ENCODE peak calls at places on chromosome 21, in eight cellular contexts. One of them, this sample, is unnamed. For H3K4me1, the result is how much of the 10 kb centered on the place peaks cover.

GRCh38 chr21:29181799-29182470 is 51.5 kb downstream of the MAP3K7CL start:
- DNase-seq in A549: peak
- DNase-seq in heart left ventricle: no peak
- DNase-seq in uterus: no peak
- DNase-seq in tibial artery: no peak
- DNase-seq in spleen: no peak
- DNase-seq in pancreas: no peak
- DNase-seq in transverse colon: peak
- DNase-seq in this sample: no peak

GRCh38 chr21:36703626-36704280 is 4.8 kb downstream of the SIM2 start:
- DNase-seq in A549: no peak
- DNase-seq in heart left ventricle: no peak
- DNase-seq in uterus: no peak
- DNase-seq in tibial artery: no peak
- DNase-seq in spleen: peak
- DNase-seq in pancreas: no peak
- DNase-seq in transverse colon: no peak
- DNase-seq in this sample: no peak

GRCh38 chr21:20591294-20591693 is 406.9 kb upstream of the NCAM2 start:
- DNase-seq in A549: no peak
- DNase-seq in heart left ventricle: no peak
- DNase-seq in uterus: no peak
- DNase-seq in tibial artery: no peak
- DNase-seq in spleen: no peak
- DNase-seq in pancreas: no peak
- DNase-seq in transverse colon: no peak
- DNase-seq in this sample: no peak

GRCh38 chr21:26072891-26073615 is 97.5 kb downstream of the APP start:
- DNase-seq in A549: no peak
- DNase-seq in heart left ventricle: no peak
- DNase-seq in uterus: no peak
- DNase-seq in tibial artery: no peak
- DNase-seq in spleen: no peak
- DNase-seq in pancreas: no peak
- DNase-seq in transverse colon: no peak
- DNase-seq in this sample: no peak

GRCh38 chr21:14600569-14601308 is 54.6 kb upstream of the SAMSN1 start:
- DNase-seq in A549: no peak
- DNase-seq in heart left ventricle: no peak
- DNase-seq in uterus: no peak
- DNase-seq in tibial artery: no peak
- DNase-seq in spleen: no peak
- DNase-seq in pancreas: no peak
- DNase-seq in transverse colon: no peak
- DNase-seq in this sample: no peak

GRCh38 chr21:36210779-36211659 is 54.4 kb downstream of the DOP1B start:
- DNase-seq in A549: no peak
- DNase-seq in heart left ventricle: no peak
- DNase-seq in uterus: no peak
- DNase-seq in tibial artery: no peak
- DNase-seq in spleen: peak
- DNase-seq in pancreas: no peak
- DNase-seq in transverse colon: no peak
- DNase-seq in this sample: no peak

GRCh38 chr21:39843483-39843882 is 23.8 kb upstream of the PCP4 start:
- DNase-seq in A549: no peak
- DNase-seq in heart left ventricle: no peak
- DNase-seq in uterus: no peak
- DNase-seq in tibial artery: no peak
- DNase-seq in spleen: no peak
- DNase-seq in pancreas: no peak
- DNase-seq in transverse colon: no peak
- DNase-seq in this sample: no peak

GRCh38 chr21:25385912-25386474 is 221.3 kb downstream of the MRPL39 start:
- DNase-seq in A549: peak
- DNase-seq in heart left ventricle: no peak
- DNase-seq in uterus: no peak
- DNase-seq in tibial artery: no peak
- DNase-seq in spleen: no peak
- DNase-seq in pancreas: peak
- DNase-seq in transverse colon: no peak
- DNase-seq in this sample: no peak

GRCh38 chr21:39444406-39445145 is 1.0 kb downstream of the LCA5L start:
- DNase-seq in A549: peak
- DNase-seq in heart left ventricle: no peak
- DNase-seq in uterus: peak
- DNase-seq in tibial artery: no peak
- DNase-seq in spleen: no peak
- DNase-seq in pancreas: no peak
- DNase-seq in transverse colon: no peak
- DNase-seq in this sample: no peak

GRCh38 chr21:42463861-42464515 is 32.0 kb downstream of the RSPH1 start:
- DNase-seq in A549: no peak
- DNase-seq in heart left ventricle: no peak
- DNase-seq in uterus: no peak
- DNase-seq in tibial artery: peak
- DNase-seq in spleen: peak
- DNase-seq in pancreas: no peak
- DNase-seq in transverse colon: peak
- DNase-seq in this sample: peak

GRCh38 chr21:15309022-15309590 is 244.3 kb upstream of the NRIP1 start:
- DNase-seq in A549: no peak
- DNase-seq in heart left ventricle: no peak
- DNase-seq in uterus: no peak
- DNase-seq in tibial artery: no peak
- DNase-seq in spleen: no peak
- DNase-seq in pancreas: no peak
- DNase-seq in transverse colon: no peak
- DNase-seq in this sample: no peak

GRCh38 chr21:31052489-31053142 is 14.3 kb upstream of the KRTAP19-8 start:
- DNase-seq in A549: no peak
- DNase-seq in heart left ventricle: no peak
- DNase-seq in uterus: no peak
- DNase-seq in tibial artery: no peak
- DNase-seq in spleen: no peak
- DNase-seq in pancreas: no peak
- DNase-seq in transverse colon: no peak
- DNase-seq in this sample: no peak

GRCh38 chr21:35963920-35964451 is 96.3 kb downstream of the SETD4 start:
- DNase-seq in A549: no peak
- DNase-seq in heart left ventricle: no peak
- DNase-seq in uterus: no peak
- DNase-seq in tibial artery: no peak
- DNase-seq in spleen: no peak
- DNase-seq in pancreas: no peak
- DNase-seq in transverse colon: no peak
- DNase-seq in this sample: no peak

GRCh38 chr21:31161157-31161556 is 122.9 kb upstream of the KRTAP19-8 start:
- DNase-seq in A549: no peak
- DNase-seq in heart left ventricle: no peak
- DNase-seq in uterus: no peak
- DNase-seq in tibial artery: no peak
- DNase-seq in spleen: no peak
- DNase-seq in pancreas: no peak
- DNase-seq in transverse colon: no peak
- DNase-seq in this sample: no peak

GRCh38 chr21:42561742-42562141 is 48.1 kb downstream of the SLC37A1 start:
- DNase-seq in A549: no peak
- DNase-seq in heart left ventricle: no peak
- DNase-seq in uterus: no peak
- DNase-seq in tibial artery: peak
- DNase-seq in spleen: peak
- DNase-seq in pancreas: no peak
- DNase-seq in transverse colon: peak
- DNase-seq in this sample: no peak

GRCh38 chr21:19712441-19712840 is 1285.8 kb upstream of the NCAM2 start:
- DNase-seq in A549: no peak
- DNase-seq in heart left ventricle: no peak
- DNase-seq in uterus: no peak
- DNase-seq in tibial artery: no peak
- DNase-seq in spleen: no peak
- DNase-seq in pancreas: no peak
- DNase-seq in transverse colon: no peak
- DNase-seq in this sample: no peak

GRCh38 chr21:39078322-39079065 is 104.8 kb downstream of the PSMG1 start:
- DNase-seq in A549: no peak
- DNase-seq in heart left ventricle: no peak
- DNase-seq in uterus: no peak
- DNase-seq in tibial artery: no peak
- DNase-seq in spleen: no peak
- DNase-seq in pancreas: no peak
- DNase-seq in transverse colon: no peak
- DNase-seq in this sample: no peak

GRCh38 chr21:37710555-37711293 is 205.5 kb downstream of the KCNJ6 start:
- DNase-seq in A549: no peak
- DNase-seq in heart left ventricle: peak
- DNase-seq in uterus: no peak
- DNase-seq in tibial artery: peak
- DNase-seq in spleen: no peak
- DNase-seq in pancreas: no peak
- DNase-seq in transverse colon: no peak
- DNase-seq in this sample: no peak
- H3K27ac ChIP-seq in A549: peak
- H3K27ac ChIP-seq in heart left ventricle: peak
- H3K27ac ChIP-seq in uterus: no peak
- H3K27ac ChIP-seq in tibial artery: peak
- H3K27ac ChIP-seq in spleen: no peak
- H3K27ac ChIP-seq in pancreas: no peak
- H3K27ac ChIP-seq in transverse colon: no peak
- H3K27ac ChIP-seq in this sample: no peak

GRCh38 chr21:34514576-34515135 is 2.6 kb upstream of the KCNE1 start:
- DNase-seq in A549: no peak
- DNase-seq in heart left ventricle: no peak
- DNase-seq in uterus: no peak
- DNase-seq in tibial artery: no peak
- DNase-seq in spleen: no peak
- DNase-seq in pancreas: no peak
- DNase-seq in transverse colon: no peak
- DNase-seq in this sample: no peak
- TF ChIP-seq CTCF in A549: no peak
- TF ChIP-seq CTCF in heart left ventricle: no peak
- TF ChIP-seq CTCF in uterus: no peak
- TF ChIP-seq CTCF in tibial artery: no peak
- TF ChIP-seq CTCF in spleen: no peak
- TF ChIP-seq CTCF in pancreas: no peak
- TF ChIP-seq CTCF in transverse colon: no peak
- TF ChIP-seq CTCF in this sample: no peak

GRCh38 chr21:45381865-45382697 is 22.9 kb upstream of the COL18A1 start:
- DNase-seq in A549: no peak
- DNase-seq in heart left ventricle: peak
- DNase-seq in uterus: peak
- DNase-seq in tibial artery: peak
- DNase-seq in spleen: peak
- DNase-seq in pancreas: peak
- DNase-seq in transverse colon: no peak
- DNase-seq in this sample: peak

GRCh38 chr21:45382698-45383000 is 22.3 kb upstream of the COL18A1 start:
- DNase-seq in A549: no peak
- DNase-seq in heart left ventricle: peak
- DNase-seq in uterus: no peak
- DNase-seq in tibial artery: no peak
- DNase-seq in spleen: peak
- DNase-seq in pancreas: peak
- DNase-seq in transverse colon: no peak
- DNase-seq in this sample: peak

GRCh38 chr21:45383615-45384201 is 21.3 kb upstream of the COL18A1 start:
- DNase-seq in A549: no peak
- DNase-seq in heart left ventricle: peak
- DNase-seq in uterus: peak
- DNase-seq in tibial artery: peak
- DNase-seq in spleen: peak
- DNase-seq in pancreas: peak
- DNase-seq in transverse colon: no peak
- DNase-seq in this sample: peak

GRCh38 chr21:45384656-45385548 is 20.1 kb upstream of the COL18A1 start:
- DNase-seq in A549: no peak
- DNase-seq in heart left ventricle: peak
- DNase-seq in uterus: peak
- DNase-seq in tibial artery: peak
- DNase-seq in spleen: peak
- DNase-seq in pancreas: peak
- DNase-seq in transverse colon: no peak
- DNase-seq in this sample: peak

DNA sequence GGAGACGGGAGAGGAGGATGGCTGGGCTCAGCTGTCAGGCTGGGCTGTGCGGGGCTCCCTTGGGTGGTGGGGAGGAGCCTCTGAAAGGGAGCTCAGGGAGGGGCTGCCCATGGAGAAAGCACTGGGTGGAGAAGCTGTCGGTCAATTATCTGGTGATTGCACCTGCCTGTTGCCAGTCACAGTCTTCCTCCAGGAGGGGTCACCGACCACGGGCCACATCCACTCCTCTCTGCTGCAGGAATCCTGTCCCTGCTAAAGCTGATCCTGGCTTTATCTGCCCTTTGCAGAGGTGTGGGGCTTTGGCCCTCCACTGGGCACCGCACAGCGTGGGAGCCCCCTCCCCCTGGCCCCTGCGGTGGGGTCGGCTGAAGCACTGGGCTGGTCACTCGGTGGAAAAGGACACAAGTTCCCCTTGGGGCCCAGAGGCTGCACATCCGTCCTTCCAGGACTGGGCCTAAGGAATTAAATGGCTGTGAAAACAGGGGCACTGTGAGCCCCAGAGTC is 21.8 kb upstream of the COL18A1 start:
- DNase-seq in A549: no peak
- DNase-seq in heart left ventricle: peak
- DNase-seq in uterus: peak
- DNase-seq in tibial artery: peak
- DNase-seq in spleen: peak
- DNase-seq in pancreas: peak
- DNase-seq in transverse colon: no peak
- DNase-seq in this sample: peak
- H3K4me1 ChIP-seq in A549: under half
- H3K4me1 ChIP-seq in heart left ventricle: under half
- H3K4me1 ChIP-seq in uterus: under half
- H3K4me1 ChIP-seq in tibial artery: under half
- H3K4me1 ChIP-seq in spleen: under half
- H3K4me1 ChIP-seq in pancreas: under half
- H3K4me1 ChIP-seq in transverse colon: under half
- H3K4me1 ChIP-seq in this sample: under half

DNA sequence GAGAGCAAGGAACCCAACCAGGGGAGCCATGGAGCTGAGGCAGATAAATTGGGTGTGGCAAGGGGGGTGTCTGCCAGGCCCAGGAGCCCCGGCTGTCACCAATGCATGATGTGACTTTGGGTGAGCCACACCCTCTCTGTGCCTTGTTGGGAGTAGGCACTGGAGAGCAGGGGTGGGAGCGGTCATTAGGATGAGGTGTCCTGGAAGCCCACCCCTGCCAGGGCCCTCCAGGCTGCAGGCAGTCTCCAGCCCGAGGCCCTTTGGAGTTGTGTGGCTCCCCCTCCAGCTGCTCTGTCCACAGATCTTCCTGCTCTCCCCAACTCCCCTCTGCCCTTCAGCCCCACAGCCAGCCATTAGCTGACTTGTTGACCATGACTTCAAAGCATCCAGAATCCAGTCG is 11.4 kb downstream of the MX2 start:
- DNase-seq in A549: no peak
- DNase-seq in heart left ventricle: no peak
- DNase-seq in uterus: peak
- DNase-seq in tibial artery: peak
- DNase-seq in spleen: peak
- DNase-seq in pancreas: no peak
- DNase-seq in transverse colon: no peak
- DNase-seq in this sample: no peak
- H3K27ac ChIP-seq in A549: no peak
- H3K27ac ChIP-seq in heart left ventricle: no peak
- H3K27ac ChIP-seq in uterus: no peak
- H3K27ac ChIP-seq in tibial artery: no peak
- H3K27ac ChIP-seq in spleen: no peak
- H3K27ac ChIP-seq in pancreas: no peak
- H3K27ac ChIP-seq in transverse colon: no peak
- H3K27ac ChIP-seq in this sample: no peak

This sample was measured in psoas muscle.